ENCODE peak calls at places on chromosomes 12 and 14, in eight cellular contexts. One of them, this sample, is unnamed. For H3K4me1, the result is how much of the 10 kb centered on the place peaks cover.

GRCh38 chr12:54028324-54029201 is at the start of gene HOXC6:
- DNase-seq in uterus: no peak
- DNase-seq in neural progenitor cell: no peak
- DNase-seq in ascending aorta: no peak
- DNase-seq in CD8-positive, alpha-beta memory T cell: no peak
- DNase-seq in breast epithelium: no peak
- DNase-seq in GM23338: peak
- DNase-seq in GM23248: peak
- DNase-seq in this sample: peak

GRCh38 chr12:108947097-108947496 is 67.2 kb downstream of the DAO start:
- DNase-seq in uterus: no peak
- DNase-seq in ascending aorta: no peak
- DNase-seq in breast epithelium: no peak
- DNase-seq in GM23248: no peak
- DNase-seq in CD8-positive, alpha-beta memory T cell: no peak
- DNase-seq in GM23338: no peak
- DNase-seq in neural progenitor cell: no peak
- DNase-seq in this sample: no peak

GRCh38 chr12:31491819-31492598 is 98.9 kb downstream of the DENND5B start:
- DNase-seq in GM23338: peak
- DNase-seq in neural progenitor cell: no peak
- DNase-seq in uterus: no peak
- DNase-seq in ascending aorta: no peak
- DNase-seq in GM23248: peak
- DNase-seq in breast epithelium: peak
- DNase-seq in CD8-positive, alpha-beta memory T cell: no peak
- DNase-seq in this sample: peak

GRCh38 chr12:105740970-105741725 is 397.6 kb downstream of the NUAK1 start:
- DNase-seq in breast epithelium: peak
- DNase-seq in neural progenitor cell: no peak
- DNase-seq in ascending aorta: no peak
- DNase-seq in CD8-positive, alpha-beta memory T cell: no peak
- DNase-seq in uterus: peak
- DNase-seq in GM23248: peak
- DNase-seq in GM23338: no peak
- DNase-seq in this sample: no peak

GRCh38 chr12:131701705-131702572 is 9.0 kb upstream of the SFSWAP start:
- DNase-seq in neural progenitor cell: no peak
- DNase-seq in CD8-positive, alpha-beta memory T cell: no peak
- DNase-seq in GM23248: no peak
- DNase-seq in breast epithelium: no peak
- DNase-seq in uterus: no peak
- DNase-seq in ascending aorta: no peak
- DNase-seq in GM23338: peak
- DNase-seq in this sample: no peak

GRCh38 chr14:92425101-92425500 is 88.5 kb upstream of the RIN3 start:
- DNase-seq in ascending aorta: no peak
- DNase-seq in GM23248: peak
- DNase-seq in breast epithelium: no peak
- DNase-seq in GM23338: no peak
- DNase-seq in neural progenitor cell: no peak
- DNase-seq in uterus: no peak
- DNase-seq in CD8-positive, alpha-beta memory T cell: no peak
- DNase-seq in this sample: no peak

GRCh38 chr14:35666429-35667043 is 132.6 kb downstream of the INSM2 start:
- DNase-seq in CD8-positive, alpha-beta memory T cell: no peak
- DNase-seq in neural progenitor cell: no peak
- DNase-seq in GM23338: no peak
- DNase-seq in ascending aorta: no peak
- DNase-seq in GM23248: no peak
- DNase-seq in breast epithelium: no peak
- DNase-seq in uterus: no peak
- DNase-seq in this sample: no peak

GRCh38 chr12:90235642-90236041 is 527.0 kb upstream of the ATP2B1 start:
- DNase-seq in GM23338: no peak
- DNase-seq in breast epithelium: no peak
- DNase-seq in GM23248: peak
- DNase-seq in ascending aorta: no peak
- DNase-seq in uterus: no peak
- DNase-seq in neural progenitor cell: no peak
- DNase-seq in CD8-positive, alpha-beta memory T cell: no peak
- DNase-seq in this sample: no peak

GRCh38 chr12:111196532-111196931 is 172.4 kb downstream of the PHETA1 start:
- DNase-seq in GM23338: no peak
- DNase-seq in CD8-positive, alpha-beta memory T cell: no peak
- DNase-seq in uterus: no peak
- DNase-seq in neural progenitor cell: no peak
- DNase-seq in breast epithelium: no peak
- DNase-seq in ascending aorta: no peak
- DNase-seq in GM23248: no peak
- DNase-seq in this sample: no peak

GRCh38 chr12:69739287-69740191 is 879 bp downstream of the RAB3IP start:
- DNase-seq in ascending aorta: peak
- DNase-seq in CD8-positive, alpha-beta memory T cell: peak
- DNase-seq in GM23248: peak
- DNase-seq in neural progenitor cell: peak
- DNase-seq in uterus: peak
- DNase-seq in breast epithelium: peak
- DNase-seq in GM23338: peak
- DNase-seq in this sample: peak

GRCh38 chr14:54713364-54713763 is 146.4 kb downstream of the SAMD4A start:
- DNase-seq in ascending aorta: no peak
- DNase-seq in breast epithelium: no peak
- DNase-seq in GM23338: no peak
- DNase-seq in GM23248: peak
- DNase-seq in CD8-positive, alpha-beta memory T cell: no peak
- DNase-seq in neural progenitor cell: no peak
- DNase-seq in uterus: no peak
- DNase-seq in this sample: no peak

GRCh38 chr14:21656980-21657379 is 3.3 kb downstream of the OR4E2 start:
- DNase-seq in CD8-positive, alpha-beta memory T cell: no peak
- DNase-seq in breast epithelium: no peak
- DNase-seq in GM23338: no peak
- DNase-seq in neural progenitor cell: no peak
- DNase-seq in GM23248: no peak
- DNase-seq in uterus: no peak
- DNase-seq in ascending aorta: no peak
- DNase-seq in this sample: no peak

GRCh38 chr12:124548854-124549378 is 18.5 kb downstream of the NCOR2 start:
- DNase-seq in breast epithelium: no peak
- DNase-seq in GM23248: peak
- DNase-seq in ascending aorta: peak
- DNase-seq in CD8-positive, alpha-beta memory T cell: no peak
- DNase-seq in uterus: peak
- DNase-seq in GM23338: no peak
- DNase-seq in neural progenitor cell: no peak
- DNase-seq in this sample: no peak

GRCh38 chr12:65881348-65881961 is 57.2 kb downstream of the HMGA2 start:
- DNase-seq in breast epithelium: peak
- DNase-seq in ascending aorta: peak
- DNase-seq in uterus: peak
- DNase-seq in GM23248: peak
- DNase-seq in neural progenitor cell: peak
- DNase-seq in GM23338: peak
- DNase-seq in CD8-positive, alpha-beta memory T cell: no peak
- DNase-seq in this sample: no peak

GRCh38 chr12:6626654-6627283 is 9.0 kb downstream of the LPAR5 start:
- DNase-seq in breast epithelium: no peak
- DNase-seq in ascending aorta: no peak
- DNase-seq in CD8-positive, alpha-beta memory T cell: no peak
- DNase-seq in uterus: no peak
- DNase-seq in neural progenitor cell: no peak
- DNase-seq in GM23248: no peak
- DNase-seq in GM23338: no peak
- DNase-seq in this sample: peak

GRCh38 chr14:58836303-58836702 is 198.5 kb downstream of the DACT1 start:
- DNase-seq in uterus: no peak
- DNase-seq in ascending aorta: no peak
- DNase-seq in GM23248: no peak
- DNase-seq in CD8-positive, alpha-beta memory T cell: no peak
- DNase-seq in neural progenitor cell: no peak
- DNase-seq in breast epithelium: no peak
- DNase-seq in GM23338: no peak
- DNase-seq in this sample: no peak

GRCh38 chr12:47818382-47818700 is 1.4 kb downstream of the HDAC7 start:
- DNase-seq in neural progenitor cell: no peak
- DNase-seq in CD8-positive, alpha-beta memory T cell: no peak
- DNase-seq in uterus: no peak
- DNase-seq in GM23338: peak
- DNase-seq in GM23248: peak
- DNase-seq in ascending aorta: no peak
- DNase-seq in breast epithelium: no peak
- DNase-seq in this sample: no peak

GRCh38 chr12:47820631-47821345 is 1.1 kb upstream of the HDAC7 start:
- DNase-seq in ascending aorta: peak
- DNase-seq in breast epithelium: peak
- DNase-seq in CD8-positive, alpha-beta memory T cell: no peak
- DNase-seq in GM23338: peak
- DNase-seq in uterus: peak
- DNase-seq in GM23248: peak
- DNase-seq in neural progenitor cell: peak
- DNase-seq in this sample: peak

GRCh38 chr12:47819902-47820630 is at the start of gene HDAC7:
- DNase-seq in GM23248: peak
- DNase-seq in GM23338: peak
- DNase-seq in CD8-positive, alpha-beta memory T cell: peak
- DNase-seq in breast epithelium: peak
- DNase-seq in ascending aorta: peak
- DNase-seq in neural progenitor cell: peak
- DNase-seq in uterus: peak
- DNase-seq in this sample: peak

GRCh38 chr12:47818701-47819543 is 781 bp downstream of the HDAC7 start:
- DNase-seq in GM23338: peak
- DNase-seq in CD8-positive, alpha-beta memory T cell: peak
- DNase-seq in breast epithelium: peak
- DNase-seq in uterus: peak
- DNase-seq in ascending aorta: peak
- DNase-seq in neural progenitor cell: peak
- DNase-seq in GM23248: peak
- DNase-seq in this sample: peak

DNA sequence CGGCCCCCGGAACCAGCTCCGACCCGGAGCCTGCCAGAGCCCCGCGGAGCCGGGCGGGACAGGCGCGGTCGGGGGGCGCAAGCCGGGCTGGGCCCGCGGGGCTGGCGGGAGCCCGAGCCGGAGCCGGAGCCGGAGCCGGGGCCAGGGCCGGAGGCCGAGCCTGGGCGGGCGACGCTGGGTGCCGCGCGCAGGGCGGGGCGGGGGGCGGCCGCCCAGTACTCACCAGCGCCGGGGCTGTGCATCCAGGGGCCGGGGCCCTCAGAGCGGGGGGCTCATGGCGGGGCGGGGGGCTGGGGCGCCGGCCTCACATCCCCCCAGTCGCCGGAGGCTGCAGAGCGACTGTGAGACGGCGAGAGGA is 180 bp downstream of the HDAC7 start:
- DNase-seq in GM23248: no peak
- DNase-seq in breast epithelium: no peak
- DNase-seq in ascending aorta: no peak
- DNase-seq in neural progenitor cell: no peak
- DNase-seq in GM23338: no peak
- DNase-seq in CD8-positive, alpha-beta memory T cell: no peak
- DNase-seq in uterus: no peak
- DNase-seq in this sample: no peak
- H3K4me1 ChIP-seq in GM23248: half or more
- H3K4me1 ChIP-seq in breast epithelium: under half
- H3K4me1 ChIP-seq in ascending aorta: under half
- H3K4me1 ChIP-seq in neural progenitor cell: under half
- H3K4me1 ChIP-seq in GM23338: half or more
- H3K4me1 ChIP-seq in CD8-positive, alpha-beta memory T cell: half or more
- H3K4me1 ChIP-seq in uterus: under half
- H3K4me1 ChIP-seq in this sample: under half

DNA sequence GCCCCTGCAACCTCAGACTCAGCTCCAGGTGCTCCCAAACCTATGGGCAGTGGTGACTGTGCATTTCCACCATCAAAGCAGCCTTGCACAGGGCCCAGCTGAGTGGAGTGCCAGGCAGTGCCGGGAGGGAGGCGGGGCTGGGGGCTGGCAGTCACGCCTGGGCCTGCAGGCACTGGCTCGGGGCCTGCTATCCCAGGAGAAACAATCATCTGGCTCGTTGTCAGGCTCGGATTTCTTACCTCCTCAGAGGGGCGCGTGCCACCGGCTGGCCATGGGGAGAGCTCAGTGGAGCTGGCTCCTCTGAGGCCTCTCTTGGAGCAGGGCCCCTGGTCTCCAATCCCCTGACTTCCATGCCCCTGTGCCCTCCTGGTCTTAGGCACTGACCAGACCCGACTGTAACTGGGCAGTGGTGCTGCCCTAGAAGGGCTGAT is 20.2 kb upstream of the PPP1R13B start:
- DNase-seq in GM23338: no peak
- DNase-seq in ascending aorta: no peak
- DNase-seq in breast epithelium: no peak
- DNase-seq in GM23248: no peak
- DNase-seq in uterus: no peak
- DNase-seq in neural progenitor cell: no peak
- DNase-seq in CD8-positive, alpha-beta memory T cell: no peak
- DNase-seq in this sample: no peak
- H3K27ac ChIP-seq in GM23338: no peak
- H3K27ac ChIP-seq in ascending aorta: peak
- H3K27ac ChIP-seq in breast epithelium: peak
- H3K27ac ChIP-seq in GM23248: no peak
- H3K27ac ChIP-seq in uterus: no peak
- H3K27ac ChIP-seq in neural progenitor cell: no peak
- H3K27ac ChIP-seq in CD8-positive, alpha-beta memory T cell: no peak
- H3K27ac ChIP-seq in this sample: no peak

DNA sequence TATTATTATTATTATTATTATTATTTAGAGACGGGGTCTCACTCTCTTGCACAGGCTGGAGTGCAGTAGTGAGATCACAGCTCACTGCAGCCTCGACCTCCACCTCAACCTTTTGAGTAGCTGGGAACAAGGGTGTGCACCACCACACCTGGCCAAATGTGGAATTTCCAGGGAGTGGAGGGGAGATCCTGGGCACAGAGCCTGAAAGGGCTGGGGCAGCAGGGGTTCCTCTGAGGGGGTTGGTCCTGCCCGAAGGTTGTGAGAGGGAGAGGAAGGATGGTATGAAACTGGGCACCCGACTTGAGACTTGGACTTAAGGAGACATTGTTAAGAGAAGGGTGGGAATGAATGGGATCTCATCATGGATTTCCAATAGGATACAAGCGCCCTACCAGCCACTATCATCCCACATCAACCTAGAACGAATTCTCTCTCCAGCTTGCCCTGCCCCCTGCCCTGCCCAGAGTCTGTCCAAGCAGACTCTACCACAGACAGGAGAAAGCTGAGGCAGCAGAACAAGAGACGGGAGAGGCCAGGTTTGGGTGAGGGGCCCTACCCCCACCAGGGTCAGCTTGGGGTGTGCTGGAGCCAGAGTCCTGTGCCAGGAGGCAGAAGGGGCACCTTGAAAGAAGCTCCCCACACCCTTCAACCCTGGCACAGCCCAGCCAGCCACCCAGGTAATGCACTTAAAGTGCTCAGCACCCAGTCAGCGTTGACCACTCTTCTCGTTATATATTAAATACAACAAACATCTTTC is 2.4 kb upstream of the DYNC1H1 start:
- DNase-seq in uterus: no peak
- DNase-seq in breast epithelium: no peak
- DNase-seq in CD8-positive, alpha-beta memory T cell: no peak
- DNase-seq in neural progenitor cell: no peak
- DNase-seq in GM23338: peak
- DNase-seq in ascending aorta: no peak
- DNase-seq in GM23248: no peak
- DNase-seq in this sample: no peak
- H3K4me1 ChIP-seq in uterus: under half
- H3K4me1 ChIP-seq in breast epithelium: under half
- H3K4me1 ChIP-seq in CD8-positive, alpha-beta memory T cell: under half
- H3K4me1 ChIP-seq in neural progenitor cell: under half
- H3K4me1 ChIP-seq in GM23338: under half
- H3K4me1 ChIP-seq in ascending aorta: under half
- H3K4me1 ChIP-seq in GM23248: under half
- H3K4me1 ChIP-seq in this sample: under half

GRCh38 chr12:58764100-58764953 is 156.0 kb downstream of the LRIG3 start:
- DNase-seq in GM23248: peak
- DNase-seq in ascending aorta: no peak
- DNase-seq in neural progenitor cell: no peak
- DNase-seq in GM23338: no peak
- DNase-seq in uterus: no peak
- DNase-seq in breast epithelium: no peak
- DNase-seq in CD8-positive, alpha-beta memory T cell: no peak
- DNase-seq in this sample: no peak
- H3K27ac ChIP-seq in GM23248: peak
- H3K27ac ChIP-seq in ascending aorta: no peak
- H3K27ac ChIP-seq in neural progenitor cell: no peak
- H3K27ac ChIP-seq in GM23338: no peak
- H3K27ac ChIP-seq in uterus: no peak
- H3K27ac ChIP-seq in breast epithelium: no peak
- H3K27ac ChIP-seq in CD8-positive, alpha-beta memory T cell: no peak
- H3K27ac ChIP-seq in this sample: no peak